ENCODE peak calls at places on chromosomes 5 and 9, in seven cellular contexts. Z, J, Y, W, P, B and K are unnamed samples.

GRCh38 chr5:171521219-171521633 is 101.8 kb downstream of the FGF18 start:
- DNase-seq in Z (no peak), J (no peak), Y (no peak), W (peak; percentile 83), P (no peak), B (peak; percentile 84), K (peak; percentile 45)

GRCh38 chr5:141484499-141485304 is at the start of gene PCDHGC4:
- DNase-seq in Z (no peak), J (no peak), Y (no peak), W (no peak), P (no peak), B (no peak), K (peak; percentile 53)

GRCh38 chr5:109645591-109646236 is 44.0 kb upstream of the MAN2A1 start:
- DNase-seq in Z (no peak), J (no peak), Y (no peak), W (no peak), P (no peak), B (no peak), K (no peak)

GRCh38 chr9:127558581-127559246 is 53.4 kb upstream of the STXBP1 start:
- DNase-seq in Z (no peak), J (no peak), Y (no peak), W (no peak), P (no peak), B (no peak), K (no peak)

GRCh38 chr5:112848116-112848811 is 12.8 kb upstream of the SRP19 start:
- DNase-seq in Z (peak; percentile 11), J (no peak), Y (no peak), W (peak; percentile 32), P (no peak), B (peak; percentile 58), K (no peak)

GRCh38 chr9:129027224-129027684 is 877 bp downstream of the SH3GLB2 start:
- DNase-seq in Z (no peak), J (no peak), Y (no peak), W (no peak), P (no peak), B (no peak), K (no peak)

GRCh38 chr9:97848582-97849237 is 4.3 kb upstream of the FOXE1 start:
- DNase-seq in Z (no peak), J (no peak), Y (no peak), W (no peak), P (no peak), B (no peak), K (no peak)

GRCh38 chr9:108474356-108474755 is 381.4 kb downstream of the ACTL7B start:
- DNase-seq in Z (no peak), J (no peak), Y (no peak), W (no peak), P (no peak), B (peak; percentile 56), K (no peak)

GRCh38 chr9:93575706-93576295 is 583 bp upstream of the PHF2 start:
- DNase-seq in Z (peak; percentile 64), J (peak; percentile 50), Y (peak; percentile 55), W (no peak), P (peak; percentile 78), B (no peak), K (no peak)

GRCh38 chr9:38488156-38488698 is 64.0 kb upstream of the IGFBPL1 start:
- DNase-seq in Z (no peak), J (no peak), Y (no peak), W (no peak), P (no peak), B (no peak), K (no peak)

GRCh38 chr5:174996941-174997340 is 272.6 kb downstream of the MSX2 start:
- DNase-seq in Z (no peak), J (no peak), Y (no peak), W (no peak), P (no peak), B (no peak), K (no peak)

GRCh38 chr5:32714836-32715235 is 3.7 kb downstream of the NPR3 start:
- DNase-seq in Z (no peak), J (no peak), Y (no peak), W (no peak), P (no peak), B (no peak), K (no peak)

GRCh38 chr9:91202757-91203283 is 158.9 kb downstream of the AUH start:
- DNase-seq in Z (no peak), J (no peak), Y (no peak), W (no peak), P (no peak), B (no peak), K (no peak)

GRCh38 chr5:175166013-175166412 is 278.0 kb downstream of the DRD1 start:
- DNase-seq in Z (no peak), J (no peak), Y (no peak), W (no peak), P (no peak), B (no peak), K (no peak)

GRCh38 chr9:7216004-7216821 is 458.4 kb downstream of the KDM4C start:
- DNase-seq in Z (peak; percentile 12), J (no peak), Y (no peak), W (no peak), P (no peak), B (peak; percentile 18), K (no peak)

GRCh38 chr5:141965071-141965470 is 3.8 kb upstream of the RNF14 start:
- DNase-seq in Z (no peak), J (no peak), Y (no peak), W (no peak), P (no peak), B (no peak), K (no peak)

GRCh38 chr5:125455041-125455440 is 708.6 kb upstream of the ZNF608 start:
- DNase-seq in Z (no peak), J (no peak), Y (no peak), W (no peak), P (no peak), B (no peak), K (no peak)

GRCh38 chr5:122413722-122414121 is 101.7 kb downstream of the SNCAIP start:
- DNase-seq in Z (no peak), J (no peak), Y (no peak), W (no peak), P (no peak), B (no peak), K (no peak)

GRCh38 chr9:35651964-35652828 is 1.5 kb upstream of the SIT1 start:
- DNase-seq in Z (no peak), J (no peak), Y (peak; percentile 62), W (no peak), P (peak; percentile 10), B (no peak), K (no peak)

GRCh38 chr5:113330533-113331200 is 104.1 kb downstream of the TSSK1B start:
- DNase-seq in Z (no peak), J (no peak), Y (no peak), W (no peak), P (peak; percentile 71), B (peak; percentile 21), K (no peak)

GRCh38 chr5:123696948-123697347 is 185.0 kb downstream of the CSNK1G3 start:
- DNase-seq in Z (no peak), J (no peak), Y (peak; percentile 22), W (no peak), P (peak; percentile 71), B (no peak), K (peak; percentile 55)

GRCh38 chr5:96149546-96149945 is 187.9 kb upstream of the ELL2 start:
- DNase-seq in Z (no peak), J (no peak), Y (no peak), W (no peak), P (no peak), B (peak; percentile 12), K (no peak)

GRCh38 chr5:76422175-76422574 is 19.1 kb downstream of the IQGAP2 start:
- DNase-seq in Z (no peak), J (no peak), Y (no peak), W (no peak), P (no peak), B (no peak), K (no peak)

GRCh38 chr5:148186248-148187003 is 16.4 kb upstream of the SPINK6 start:
- DNase-seq in Z (no peak), J (no peak), Y (no peak), W (no peak), P (no peak), B (peak; percentile 13), K (no peak)

GRCh38 chr9:69768716-69769115 is 8.9 kb upstream of the PTAR1 start:
- DNase-seq in Z (no peak), J (no peak), Y (no peak), W (no peak), P (no peak), B (peak; percentile 62), K (no peak)

GRCh38 chr5:172379481-172379880 is 74.8 kb downstream of the SH3PXD2B start:
- DNase-seq in Z (no peak), J (no peak), Y (no peak), W (no peak), P (no peak), B (no peak), K (no peak)

GRCh38 chr9:95645992-95646391 is 129.2 kb upstream of the PTCH1 start:
- DNase-seq in Z (no peak), J (no peak), Y (no peak), W (no peak), P (no peak), B (peak; percentile 16), K (no peak)

GRCh38 chr5:168324864-168325615 is 33.6 kb downstream of the WWC1 start:
- DNase-seq in Z (no peak), J (no peak), Y (no peak), W (no peak), P (no peak), B (no peak), K (no peak)

GRCh38 chr9:93886911-93887310 is 68.2 kb downstream of the BARX1 start:
- DNase-seq in Z (no peak), J (no peak), Y (no peak), W (no peak), P (no peak), B (no peak), K (no peak)

GRCh38 chr5:39176740-39177628 is 42.4 kb downstream of the FYB1 start:
- DNase-seq in Z (peak; percentile 61), J (peak; percentile 47), Y (no peak), W (no peak), P (no peak), B (no peak), K (no peak)

GRCh38 chr9:106675780-106676179 is 187.2 kb upstream of the ZNF462 start:
- DNase-seq in Z (no peak), J (no peak), Y (no peak), W (no peak), P (no peak), B (no peak), K (no peak)
- H3K27ac ChIP-seq in Z (no peak overlapping the region), J (no peak overlapping the region), Y (no peak overlapping the region), W (no peak overlapping the region), P (no peak overlapping the region), B (no peak overlapping the region), K (no peak overlapping the region)

GRCh38 chr5:151218177-151218576 is 5.7 kb downstream of the CCDC69 start:
- DNase-seq in Z (no peak), J (no peak), Y (no peak), W (no peak), P (peak; percentile 49), B (no peak), K (no peak)
- H3K27ac ChIP-seq in Z (peak overlapping the region; percentile 28), J (peak overlapping the region; percentile 97), Y (no peak overlapping the region), W (no peak overlapping the region), P (no peak overlapping the region), B (no peak overlapping the region), K (no peak overlapping the region)

GRCh38 chr5:151150484-151151262 is 6.9 kb downstream of the ANXA6 start:
- DNase-seq in Z (peak; percentile 85), J (peak; percentile 58), Y (peak; percentile 61), W (no peak), P (no peak), B (peak; percentile 34), K (peak; percentile 56)
- H3K27ac ChIP-seq in Z (peak overlapping the region; percentile 65), J (peak overlapping the region; percentile 84), Y (peak overlapping the region; percentile 86), W (peak overlapping the region; percentile 73), P (peak overlapping the region; percentile 52), B (peak overlapping the region; percentile 32), K (peak overlapping the region; percentile 75)

GRCh38 chr5:14228219-14228618 is 85.1 kb downstream of the TRIO start:
- DNase-seq in Z (no peak), J (no peak), Y (no peak), W (no peak), P (no peak), B (peak; percentile 47), K (no peak)
- H3K27ac ChIP-seq in Z (no peak overlapping the region), J (no peak overlapping the region), Y (no peak overlapping the region), W (no peak overlapping the region), P (no peak overlapping the region), B (peak overlapping the region; percentile 59), K (no peak overlapping the region)